ENCODE peak calls at places on chromosomes 13 and 19, in eight cellular contexts. N, L, E, C, W, R, S and I are unnamed samples.

GRCh38 chr13:34943675-34944634 is 1.9 kb downstream of the NBEA start:
- DNase-seq in R (no peak), L (no peak), N (no peak), W (no peak), E (no peak), S (no peak), C (no peak), I (no peak)

GRCh38 chr13:35764359-35765015 is 288.0 kb upstream of the MAB21L1 start:
- DNase-seq in C (no peak), W (no peak), L (no peak), R (peak), N (peak), E (no peak), S (no peak), I (no peak)

GRCh38 chr13:20127563-20128458 is 33.0 kb downstream of the GJA3 start:
- DNase-seq in N (peak), S (peak), W (peak), L (peak), E (peak), R (peak), C (no peak), I (peak)

GRCh38 chr19:30269638-30270037 is 102.5 kb upstream of the ZNF536 start:
- DNase-seq in L (no peak), W (no peak), N (no peak), C (no peak), R (no peak), E (no peak), S (no peak), I (no peak)

GRCh38 chr19:30227071-30227621 is 145.0 kb upstream of the ZNF536 start:
- DNase-seq in R (no peak), W (no peak), S (no peak), L (no peak), C (no peak), E (no peak), N (no peak), I (no peak)

GRCh38 chr13:101144808-101145419 is 271.4 kb downstream of the NALCN start:
- DNase-seq in N (peak), W (no peak), C (peak), E (peak), L (peak), R (peak), S (no peak), I (no peak)

GRCh38 chr19:42191855-42192254 is 25.6 kb downstream of the DEDD2 start:
- DNase-seq in E (no peak), W (no peak), L (no peak), N (peak), R (peak), C (no peak), S (no peak), I (no peak)

GRCh38 chr19:5663904-5664303 is 16.4 kb downstream of the MICOS13 start:
- DNase-seq in S (no peak), L (no peak), R (no peak), E (no peak), N (no peak), C (no peak), W (no peak), I (no peak)

GRCh38 chr13:39967199-39967959 is 311.9 kb downstream of the COG6 start:
- DNase-seq in C (no peak), S (no peak), N (no peak), W (no peak), E (no peak), R (no peak), L (no peak), I (no peak)

GRCh38 chr13:106491928-106492327 is 43.5 kb downstream of the EFNB2 start:
- DNase-seq in N (no peak), S (peak), L (no peak), E (no peak), R (no peak), C (no peak), W (no peak), I (no peak)

GRCh38 chr13:76723551-76724232 is 162.5 kb downstream of the KCTD12 start:
- DNase-seq in C (peak), R (peak), L (no peak), W (no peak), S (no peak), E (no peak), N (peak), I (peak)

GRCh38 chr19:8445488-8446001 is 770 bp downstream of the HNRNPM start:
- DNase-seq in C (no peak), N (no peak), W (peak), E (peak), L (no peak), S (peak), R (peak), I (peak)

GRCh38 chr13:32323912-32324311 is 8.6 kb downstream of the BRCA2 start:
- DNase-seq in C (peak), R (peak), S (no peak), W (no peak), N (peak), L (no peak), E (no peak), I (no peak)

GRCh38 chr13:42176286-42176685 is 95.7 kb upstream of the AKAP11 start:
- DNase-seq in C (no peak), N (no peak), E (no peak), W (no peak), R (no peak), S (no peak), L (no peak), I (no peak)

GRCh38 chr13:52738719-52739467 is 727 bp downstream of the CNMD start:
- DNase-seq in S (peak), R (peak), W (peak), E (peak), L (no peak), C (no peak), N (no peak), I (peak)

GRCh38 chr19:8240274-8241229 is 31.4 kb downstream of the CERS4 start:
- DNase-seq in R (peak), E (peak), C (peak), W (peak), L (peak), N (peak), S (peak), I (peak)

GRCh38 chr19:2176336-2176994 is 12.7 kb downstream of the DOT1L start:
- DNase-seq in C (no peak), W (no peak), L (no peak), R (no peak), N (no peak), E (no peak), S (peak), I (no peak)

GRCh38 chr19:17942181-17942580 is 9.4 kb downstream of the CCDC124 start:
- DNase-seq in W (no peak), N (no peak), R (no peak), C (no peak), E (no peak), S (no peak), L (no peak), I (no peak)

GRCh38 chr13:109840893-109841287 is 54.5 kb upstream of the IRS2 start:
- DNase-seq in W (no peak), C (no peak), S (no peak), R (no peak), E (no peak), N (no peak), L (no peak), I (no peak)

GRCh38 chr13:83350569-83350968 is 531.7 kb downstream of the SLITRK1 start:
- DNase-seq in N (peak), R (peak), E (no peak), W (no peak), L (no peak), S (no peak), C (peak), I (no peak)

GRCh38 chr19:58511353-58512208 is at the start of gene SLC27A5:
- DNase-seq in L (no peak), E (no peak), C (no peak), W (no peak), R (no peak), N (no peak), S (no peak), I (no peak)

GRCh38 chr13:78015782-78016181 is 97.2 kb upstream of the EDNRB start:
- DNase-seq in C (no peak), R (no peak), E (no peak), W (no peak), S (no peak), N (no peak), L (no peak), I (no peak)

GRCh38 chr19:54428323-54429175 is 13.3 kb downstream of the TTYH1 start:
- DNase-seq in L (no peak), R (no peak), C (no peak), E (no peak), S (no peak), W (no peak), N (no peak), I (no peak)

GRCh38 chr13:110396913-110397379 is 89.9 kb downstream of the COL4A2 start:
- DNase-seq in R (peak), S (no peak), W (peak), L (no peak), C (peak), E (no peak), N (peak), I (no peak)

GRCh38 chr13:21668665-21669599 is 1.9 kb upstream of the FGF9 start:
- DNase-seq in N (peak), W (peak), L (peak), C (no peak), S (no peak), E (peak), R (peak), I (peak)

GRCh38 chr13:64078025-64078424 is 2662.4 kb upstream of the PCDH20 start:
- DNase-seq in C (no peak), E (no peak), S (no peak), R (no peak), N (no peak), W (no peak), L (no peak), I (no peak)

GRCh38 chr13:113408562-113408961 is 44.6 kb upstream of the GRTP1 start:
- DNase-seq in L (no peak), R (no peak), E (no peak), S (no peak), C (no peak), N (no peak), W (peak), I (no peak)

GRCh38 chr13:94065741-94066140 is 413.7 kb downstream of the DCT start:
- DNase-seq in N (no peak), W (no peak), C (no peak), S (no peak), E (no peak), R (no peak), L (no peak), I (no peak)